ENCODE peak calls at places on chromosomes 12 and 14, in six cellular contexts. D is A549, A is tibial artery, Q is adrenal gland, E is Peyer's patch, H is pancreas. S is an unnamed sample.
A peak's percentile ranks its signal among the peaks of the same experiment; 100 is the strongest.

GRCh38 chr14:99468081-99468480 is 12.6 kb downstream of the SETD3 start:
- DNase-seq in E (no peak), H (no peak), D (no peak), A (no peak), Q (no peak), S (no peak)

GRCh38 chr12:64995831-64996230 is 125.3 kb downstream of the WIF1 start:
- DNase-seq in H (no peak), Q (no peak), A (no peak), D (no peak), E (no peak), S (no peak)

GRCh38 chr12:54725233-54725843 is 77.2 kb upstream of the DCD start:
- DNase-seq in H (no peak), D (peak; percentile 41), Q (no peak), E (no peak), A (no peak), S (no peak)

GRCh38 chr14:35965425-35965824 is 139.3 kb downstream of the BRMS1L start:
- DNase-seq in E (no peak), Q (no peak), H (no peak), D (no peak), A (no peak), S (no peak)

GRCh38 chr12:56715798-56716197 is 9.3 kb downstream of the NACA start:
- DNase-seq in Q (no peak), E (no peak), H (no peak), A (no peak), D (no peak), S (peak; percentile 52)

GRCh38 chr14:99320621-99321235 is 48.7 kb upstream of the BCL11B start:
- DNase-seq in D (no peak), A (no peak), Q (no peak), E (peak; percentile 77), H (no peak), S (peak; percentile 45)

GRCh38 chr12:100793182-100793581 is 1.4 kb upstream of the ANO4 start:
- DNase-seq in D (no peak), A (no peak), H (no peak), Q (peak; percentile 40), E (no peak), S (no peak)

GRCh38 chr14:47060050-47060449 is 408.5 kb upstream of the RPL10L start:
- DNase-seq in E (no peak), D (no peak), H (no peak), A (no peak), Q (no peak), S (no peak)

GRCh38 chr12:92363295-92364146 is 217.9 kb upstream of the BTG1 start:
- DNase-seq in A (peak; percentile 45), Q (peak; percentile 38), H (no peak), D (no peak), E (no peak), S (no peak)

GRCh38 chr12:916240-916639 is 33.3 kb downstream of the RAD52 start:
- DNase-seq in Q (no peak), A (no peak), D (no peak), H (no peak), E (no peak), S (no peak)

GRCh38 chr14:79197516-79197915 is 1013.8 kb downstream of the DIO2 start:
- DNase-seq in H (no peak), E (no peak), D (no peak), A (no peak), Q (no peak), S (no peak)

GRCh38 chr14:75879031-75879430 is 102.8 kb downstream of the TGFB3 start:
- DNase-seq in A (no peak), E (no peak), Q (no peak), H (no peak), D (peak; percentile 27), S (no peak)

GRCh38 chr12:6337958-6338406 is 3.9 kb downstream of the TNFRSF1A start:
- DNase-seq in A (no peak), D (peak; percentile 83), H (no peak), Q (peak; percentile 71), E (no peak), S (no peak)

GRCh38 chr12:91685917-91686316 is 459.7 kb downstream of the BTG1 start:
- DNase-seq in H (no peak), A (no peak), Q (no peak), D (peak; percentile 65), E (no peak), S (no peak)

GRCh38 chr12:89709994-89710872 is 1.6 kb upstream of the ATP2B1 start:
- DNase-seq in H (peak; percentile 53), D (no peak), A (peak; percentile 45), Q (peak; percentile 53), E (no peak), S (peak; percentile 88)

GRCh38 chr14:103905861-103906456 is 22.3 kb upstream of the TDRD9 start:
- DNase-seq in D (no peak), Q (no peak), A (no peak), H (no peak), E (no peak), S (no peak)

GRCh38 chr14:33669111-33669510 is 281.8 kb downstream of the EGLN3 start:
- DNase-seq in A (no peak), E (no peak), H (no peak), D (no peak), Q (no peak), S (no peak)

GRCh38 chr14:49769581-49770211 is 1.7 kb downstream of the KLHDC2 start:
- DNase-seq in E (no peak), A (no peak), Q (no peak), D (peak; percentile 14), H (no peak), S (no peak)

GRCh38 chr14:71452535-71452934 is 479.7 kb upstream of the RGS6 start:
- DNase-seq in Q (no peak), A (no peak), H (no peak), E (no peak), D (no peak), S (no peak)

GRCh38 chr12:130263996-130264395 is 73.7 kb upstream of the PIWIL1 start:
- DNase-seq in D (no peak), H (no peak), Q (no peak), E (no peak), A (no peak), S (no peak)

GRCh38 chr14:100815478-100816285 is 10.2 kb upstream of the MEG3 start:
- DNase-seq in Q (no peak), E (no peak), H (no peak), A (no peak), D (no peak), S (no peak)

GRCh38 chr12:94507455-94507854 is 47.8 kb upstream of the CEP83 start:
- DNase-seq in E (no peak), D (no peak), Q (no peak), H (no peak), A (no peak), S (no peak)

GRCh38 chr12:68237523-68238070 is 12.0 kb upstream of the IL26 start:
- DNase-seq in A (no peak), H (no peak), D (no peak), Q (no peak), E (no peak), S (no peak)

GRCh38 chr14:55366271-55366670 is 45.4 kb downstream of the ATG14 start:
- DNase-seq in A (no peak), H (no peak), D (no peak), E (no peak), Q (no peak), S (no peak)

GRCh38 chr12:78671295-78671694 is 193.3 kb upstream of the SYT1 start:
- DNase-seq in A (no peak), D (peak; percentile 62), E (no peak), Q (no peak), H (no peak), S (no peak)

GRCh38 chr12:12791756-12792346 is 6.4 kb downstream of the APOLD1 start:
- DNase-seq in Q (no peak), H (no peak), A (no peak), D (peak; percentile 23), E (no peak), S (no peak)

GRCh38 chr12:12790956-12791355 is 5.5 kb downstream of the APOLD1 start:
- DNase-seq in Q (no peak), E (no peak), A (no peak), H (no peak), D (no peak), S (no peak)

GRCh38 chr12:12788675-12789368 is 3.4 kb downstream of the APOLD1 start:
- DNase-seq in A (peak; percentile 52), E (no peak), H (peak; percentile 54), D (peak; percentile 89), Q (peak; percentile 78), S (no peak)

GRCh38 chr12:12794686-12795085 is 9.2 kb downstream of the APOLD1 start:
- DNase-seq in E (no peak), Q (no peak), A (no peak), H (no peak), D (no peak), S (no peak)

DNA sequence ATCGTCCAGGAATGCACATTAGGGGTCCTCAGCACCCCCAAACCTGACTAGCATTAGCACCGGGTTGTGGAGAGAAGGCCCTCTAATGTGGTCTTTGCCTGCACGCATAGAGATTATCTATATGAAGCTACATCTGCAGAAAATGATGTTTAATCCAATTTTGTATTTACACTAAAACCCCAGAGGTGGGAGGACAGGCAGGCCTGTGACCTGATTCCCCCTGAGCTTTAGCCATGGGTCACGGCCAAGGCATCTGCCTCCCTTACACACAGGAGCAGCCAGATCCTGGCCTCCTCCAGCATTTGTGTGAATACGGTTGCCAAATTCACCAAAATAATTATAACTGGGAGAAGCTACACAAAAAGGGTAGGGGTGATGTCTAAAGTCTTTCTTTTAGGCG is 7.0 kb downstream of the APOLD1 start:
- DNase-seq in D (no peak), Q (no peak), E (no peak), A (no peak), H (no peak), S (no peak)
- H3K27ac ChIP-seq in D (no peak overlapping the region), Q (no peak overlapping the region), E (no peak overlapping the region), A (no peak overlapping the region), H (no peak overlapping the region), S (no peak overlapping the region)

DNA sequence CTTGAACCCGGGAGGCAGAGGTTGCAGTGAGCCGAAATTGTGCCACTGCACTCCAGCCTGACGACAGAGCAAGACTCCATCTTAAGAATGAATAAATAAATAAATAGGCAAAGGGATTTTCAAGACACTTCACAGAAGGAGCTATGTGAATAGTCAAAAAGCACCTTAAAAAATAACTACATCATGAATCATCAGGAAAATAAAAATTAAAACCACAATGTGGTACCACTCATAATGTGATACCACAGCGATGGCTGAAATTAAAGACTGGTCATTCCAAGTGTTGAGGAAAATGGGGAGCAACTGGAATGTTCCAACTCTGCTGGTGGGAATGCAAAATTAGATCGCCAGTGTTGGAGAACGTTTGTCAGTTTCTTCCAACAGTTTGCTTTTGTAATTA is 93.1 kb upstream of the TBX3 start:
- DNase-seq in E (no peak), Q (no peak), D (no peak), A (no peak), H (no peak), S (no peak)
- TF ChIP-seq CTCF in E (no peak), Q (no peak), D (no peak), A (no peak), H (no peak), S (no peak)

GRCh38 chr14:73227812-73228781 is 9.2 kb upstream of the PAPLN start:
- DNase-seq in Q (peak; percentile 66), H (no peak), E (no peak), D (peak; percentile 92), A (peak; percentile 60), S (no peak)
- H3K4me3 ChIP-seq in Q (no peak overlapping the region), H (no peak overlapping the region), E (no peak overlapping the region), D (peak overlapping the region; percentile 25), A (no peak overlapping the region), S (peak overlapping the region; percentile 44)

DNA sequence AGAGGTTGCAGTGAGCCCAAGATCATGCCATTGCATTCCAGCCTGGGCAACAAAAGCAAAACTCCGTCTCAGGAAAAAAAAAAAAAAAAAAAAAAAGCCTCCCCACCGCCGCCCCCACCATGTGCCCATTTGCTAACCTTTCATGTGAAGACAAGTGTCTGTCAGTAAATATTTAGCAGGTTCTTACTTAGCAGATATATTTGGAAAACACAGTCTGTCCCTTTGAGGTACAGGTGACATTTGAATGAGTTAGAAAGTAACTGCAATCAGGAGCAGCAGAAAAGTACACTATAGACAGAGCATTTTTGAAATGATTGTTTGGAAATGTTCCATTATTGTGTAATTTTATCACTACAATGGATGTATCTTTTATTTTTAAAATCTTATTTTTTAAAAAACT is 119.7 kb downstream of the FGD4 start:
- DNase-seq in D (no peak), Q (no peak), E (no peak), A (no peak), H (no peak), S (no peak)
- H3K27ac ChIP-seq in D (no peak overlapping the region), Q (no peak overlapping the region), E (no peak overlapping the region), A (no peak overlapping the region), H (no peak overlapping the region), S (no peak overlapping the region)